ENCODE peak calls at places on chromosomes 13 and 19, in six cellular contexts. M is Peyer's patch, R is foreskin fibroblast, A is mucosa of descending colon, B is WERI-Rb-1, U is IMR-90. Y is an unnamed sample.

GRCh38 chr13:24892844-24893243 is 128.9 kb downstream of the RNF17 start:
- DNase-seq in A (no peak), R (no peak), U (no peak), B (no peak), M (no peak), Y (no peak)

GRCh38 chr19:4803736-4804695 is 12.5 kb downstream of the FEM1A start:
- DNase-seq in U (peak; percentile 37), A (peak; percentile 57), M (peak; percentile 63), R (no peak), B (peak; percentile 82), Y (peak; percentile 25)

GRCh38 chr13:108060111-108060510 is 155.2 kb downstream of the LIG4 start:
- DNase-seq in U (no peak), B (no peak), A (no peak), R (no peak), M (no peak), Y (no peak)

GRCh38 chr13:113305208-113305607 is 8.2 kb downstream of the LAMP1 start:
- DNase-seq in B (no peak), A (no peak), R (peak; percentile 52), M (no peak), U (peak; percentile 76), Y (peak; percentile 70)

GRCh38 chr19:3694361-3695123 is 5.7 kb downstream of the PIP5K1C start:
- DNase-seq in B (no peak), R (no peak), U (no peak), A (no peak), M (no peak), Y (no peak)

GRCh38 chr19:24086974-24087595 is at the start of gene ZNF254:
- DNase-seq in A (peak; percentile 91), B (peak; percentile 97), R (peak; percentile 88), U (peak; percentile 95), M (peak; percentile 76), Y (peak; percentile 93)

GRCh38 chr13:46521486-46521885 is 31.5 kb upstream of the LRCH1 start:
- DNase-seq in M (no peak), R (no peak), B (no peak), U (no peak), A (no peak), Y (no peak)

GRCh38 chr19:10086904-10087256 is 763 bp downstream of the SHFL start:
- DNase-seq in R (no peak), U (no peak), B (no peak), A (peak; percentile 65), M (no peak), Y (no peak)

GRCh38 chr19:38993271-38993670 is 17.7 kb upstream of the FBXO17 start:
- DNase-seq in R (peak; percentile 70), B (no peak), U (peak; percentile 74), M (no peak), A (no peak), Y (peak; percentile 55)

GRCh38 chr13:26007261-26007765 is 44.5 kb downstream of the SHISA2 start:
- DNase-seq in R (no peak), A (no peak), M (no peak), B (no peak), U (no peak), Y (no peak)

GRCh38 chr19:48469056-48469881 is at the start of gene CYTH2:
- DNase-seq in R (peak; percentile 100), B (peak; percentile 99), M (peak; percentile 100), A (peak; percentile 100), U (peak; percentile 100), Y (peak; percentile 100)

GRCh38 chr19:47099576-47100050 is 14.0 kb downstream of the ZC3H4 start:
- DNase-seq in M (no peak), B (no peak), U (no peak), A (no peak), R (no peak), Y (no peak)

GRCh38 chr19:10335149-10336053 is 2.1 kb upstream of the RAVER1 start:
- DNase-seq in U (no peak), B (no peak), A (no peak), M (no peak), R (no peak), Y (no peak)

GRCh38 chr19:47093841-47094240 is 19.7 kb downstream of the ZC3H4 start:
- DNase-seq in R (no peak), M (no peak), A (no peak), B (no peak), U (no peak), Y (no peak)

GRCh38 chr19:12872941-12873890 is 8.0 kb downstream of the DNASE2 start:
- DNase-seq in A (peak; percentile 79), B (peak; percentile 48), U (peak; percentile 37), M (no peak), R (no peak), Y (peak; percentile 30)
- H3K4me3 ChIP-seq in A (no peak overlapping the region), B (no peak overlapping the region), U (peak overlapping the region; percentile 1), M (no peak overlapping the region), R (no peak overlapping the region), Y (peak overlapping the region; percentile 13)

DNA sequence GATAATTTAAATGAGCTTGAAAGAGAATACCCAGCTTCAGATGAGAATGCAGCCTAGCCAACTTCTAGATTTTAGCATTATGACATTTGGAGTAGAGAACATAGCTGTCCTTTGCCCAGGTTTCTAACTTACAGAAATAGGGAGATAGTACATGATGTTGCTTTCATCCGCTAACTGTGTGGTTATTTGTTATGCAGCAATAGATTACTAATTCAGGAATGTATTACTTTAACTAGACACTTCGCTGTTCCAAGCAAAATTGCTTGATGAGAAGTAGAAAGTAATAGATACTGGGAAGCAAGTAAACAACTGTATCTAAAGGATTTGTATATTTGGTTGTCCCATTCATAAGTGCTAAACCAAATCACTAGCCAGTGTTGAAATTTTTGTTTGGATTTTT is 790.9 kb upstream of the PRR20A start:
- DNase-seq in R (no peak), A (no peak), B (no peak), M (no peak), U (no peak), Y (no peak)
- TF ChIP-seq CTCF in R (no peak), A (no peak), B (no peak), M (no peak), U (no peak), Y (no peak)

DNA sequence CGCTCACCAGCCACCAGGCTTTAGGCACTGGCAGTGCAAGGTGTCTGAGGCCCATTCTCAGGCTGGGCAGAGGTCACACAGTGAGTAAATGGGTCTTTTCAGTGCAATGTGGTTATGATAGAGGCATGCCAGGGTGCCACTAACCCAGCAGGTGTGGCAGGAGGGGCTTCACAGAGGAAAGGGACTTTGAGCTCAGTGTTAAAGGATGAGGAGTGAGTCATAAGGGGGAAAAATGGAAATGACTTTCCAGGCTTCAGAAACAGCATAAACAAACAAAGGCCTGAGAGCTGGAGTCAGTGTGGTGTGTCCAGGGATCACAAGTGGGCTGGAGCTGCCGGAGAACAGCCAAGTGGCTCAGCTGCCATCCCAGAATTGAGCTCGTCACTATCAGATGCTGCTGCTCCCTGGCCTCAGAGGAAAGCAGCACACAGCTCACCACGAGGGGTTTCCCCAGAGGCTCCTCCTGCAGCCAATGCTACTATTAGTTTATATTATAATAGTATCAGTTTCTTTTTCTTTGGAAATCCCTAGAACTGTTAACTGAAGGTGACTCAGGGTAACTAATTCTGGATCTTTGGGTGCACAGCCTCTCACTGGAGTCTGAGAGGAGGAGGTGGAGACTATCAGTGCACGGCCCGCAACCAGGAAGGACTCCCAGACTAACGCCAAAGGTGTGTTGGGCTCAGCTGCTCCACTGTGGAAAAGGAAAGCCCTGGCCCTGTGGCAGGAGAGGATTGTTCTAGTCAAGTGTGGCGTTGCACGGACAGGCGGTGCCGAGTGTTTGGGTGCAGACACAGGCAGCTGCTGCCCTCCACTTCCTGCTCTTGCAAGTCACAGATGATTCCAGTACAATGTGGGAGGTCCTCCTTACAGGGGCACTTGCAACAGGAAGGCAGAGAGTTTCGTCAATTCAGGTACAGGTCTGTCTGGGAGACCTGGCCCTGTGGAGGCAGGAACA is 39.5 kb downstream of the DHRS12 start:
- DNase-seq in B (no peak), M (peak; percentile 59), R (peak; percentile 80), U (peak; percentile 97), A (peak; percentile 68), Y (peak; percentile 43)
- H3K4me3 ChIP-seq in B (no peak overlapping the region), M (no peak overlapping the region), R (no peak overlapping the region), U (peak overlapping the region; percentile 9), A (no peak overlapping the region), Y (no peak overlapping the region)

GRCh38 chr19:54351474-54351873 is 12.5 kb upstream of the LILRA4 start:
- DNase-seq in B (no peak), R (no peak), U (no peak), A (no peak), M (no peak), Y (no peak)

GRCh38 chr19:54352546-54352945 is 12.2 kb downstream of the LAIR1 start:
- DNase-seq in A (no peak), B (no peak), U (no peak), R (no peak), M (no peak), Y (no peak)

GRCh38 chr19:54354761-54355160 is 10.0 kb downstream of the LAIR1 start:
- DNase-seq in R (no peak), U (no peak), A (no peak), M (no peak), B (no peak), Y (no peak)

GRCh38 chr19:54355675-54356074 is 9.1 kb downstream of the LAIR1 start:
- DNase-seq in B (no peak), A (no peak), U (no peak), M (peak; percentile 40), R (no peak), Y (no peak)

GRCh38 chr19:54352041-54352440 is 12.7 kb downstream of the LAIR1 start:
- DNase-seq in U (no peak), B (no peak), M (no peak), A (no peak), R (no peak), Y (no peak)
- TF ChIP-seq CTCF in U (no peak), B (no peak), M (no peak), A (no peak), R (no peak), Y (no peak)